ENCODE peak calls at places on chromosomes 3 and 15, in six cellular contexts. Q is brain microvascular endothelial cell, J is SK-N-DZ, R is KG1, Y is T-helper 17 cell, E is pancreas. L is an unnamed sample.
A peak's percentile ranks its signal among the peaks of the same experiment; 100 is the strongest.

GRCh38 chr15:92650256-92650655 is 5.3 kb downstream of the FAM174B start:
- DNase-seq in Q (peak; percentile 15), J (no peak), R (no peak), Y (no peak), E (no peak), L (no peak)

GRCh38 chr15:96390986-96391385 is 60.5 kb downstream of the NR2F2 start:
- DNase-seq in Q (no peak), J (no peak), R (no peak), Y (no peak), E (no peak), L (no peak)

GRCh38 chr3:71515640-71516383 is 67.7 kb downstream of the FOXP1 start:
- DNase-seq in Q (no peak), J (no peak), R (no peak), Y (no peak), E (no peak), L (no peak)

GRCh38 chr3:52291508-52292181 is 4.0 kb downstream of the GLYCTK start:
- DNase-seq in Q (no peak), J (no peak), R (no peak), Y (no peak), E (peak; percentile 59), L (no peak)

GRCh38 chr3:46994801-46995731 is 15.6 kb downstream of the NBEAL2 start:
- DNase-seq in Q (no peak), J (no peak), R (no peak), Y (no peak), E (peak; percentile 50), L (no peak)

GRCh38 chr15:88194162-88194561 is 62.4 kb downstream of the NTRK3 start:
- DNase-seq in Q (no peak), J (no peak), R (no peak), Y (no peak), E (no peak), L (no peak)

GRCh38 chr15:89395996-89396395 is 61.4 kb upstream of the POLG start:
- DNase-seq in Q (no peak), J (no peak), R (peak; percentile 25), Y (no peak), E (no peak), L (no peak)

GRCh38 chr3:13879946-13880810 is at the start of gene WNT7A:
- DNase-seq in Q (no peak), J (no peak), R (no peak), Y (peak; percentile 67), E (peak; percentile 76), L (no peak)

GRCh38 chr3:49351521-49352011 is 6.6 kb downstream of the GPX1 start:
- DNase-seq in Q (peak; percentile 84), J (no peak), R (peak; percentile 37), Y (no peak), E (no peak), L (no peak)

GRCh38 chr3:31232049-31233040 is 300.4 kb upstream of the STT3B start:
- DNase-seq in Q (no peak), J (no peak), R (peak; percentile 86), Y (no peak), E (no peak), L (no peak)

GRCh38 chr3:132164469-132165092 is 129.8 kb upstream of the CPNE4 start:
- DNase-seq in Q (peak; percentile 7), J (no peak), R (no peak), Y (no peak), E (no peak), L (no peak)

GRCh38 chr3:10289077-10289476 is 3.7 kb downstream of the GHRL start:
- DNase-seq in Q (no peak), J (no peak), R (no peak), Y (no peak), E (no peak), L (no peak)

GRCh38 chr3:14522768-14523167 is 17.4 kb downstream of the GRIP2 start:
- DNase-seq in Q (no peak), J (no peak), R (no peak), Y (no peak), E (peak; percentile 47), L (no peak)

GRCh38 chr15:66896611-66897010 is 168.8 kb upstream of the SMAD3 start:
- DNase-seq in Q (no peak), J (no peak), R (no peak), Y (no peak), E (no peak), L (no peak)

GRCh38 chr15:85727068-85727467 is 67.7 kb downstream of the KLHL25 start:
- DNase-seq in Q (no peak), J (no peak), R (no peak), Y (no peak), E (no peak), L (no peak)

GRCh38 chr15:52186651-52187486 is 4.3 kb downstream of the GNB5 start:
- DNase-seq in Q (no peak), J (peak; percentile 70), R (no peak), Y (no peak), E (no peak), L (no peak)

GRCh38 chr15:77456746-77457618 is 36.3 kb downstream of the HMG20A start:
- DNase-seq in Q (no peak), J (no peak), R (no peak), Y (no peak), E (no peak), L (no peak)

GRCh38 chr15:67114846-67115521 is 49.6 kb downstream of the SMAD3 start:
- DNase-seq in Q (no peak), J (no peak), R (no peak), Y (no peak), E (no peak), L (no peak)

GRCh38 chr3:78496458-78496857 is 1271.3 kb downstream of the ROBO1 start:
- DNase-seq in Q (no peak), J (no peak), R (no peak), Y (no peak), E (no peak), L (no peak)

GRCh38 chr3:185063431-185063830 is 89.4 kb downstream of the C3orf70 start:
- DNase-seq in Q (no peak), J (no peak), R (no peak), Y (no peak), E (no peak), L (no peak)

GRCh38 chr3:45987368-45988099 is 8.1 kb downstream of the FYCO1 start:
- DNase-seq in Q (no peak), J (no peak), R (no peak), Y (no peak), E (no peak), L (no peak)

GRCh38 chr15:68203956-68204355 is 1.2 kb downstream of the CALML4 start:
- DNase-seq in Q (no peak), J (no peak), R (no peak), Y (no peak), E (no peak), L (peak; percentile 23)

GRCh38 chr15:98174286-98174685 is 213.8 kb downstream of the ARRDC4 start:
- DNase-seq in Q (no peak), J (no peak), R (no peak), Y (no peak), E (no peak), L (no peak)

GRCh38 chr3:18046531-18046930 is 304.1 kb upstream of the TBC1D5 start:
- DNase-seq in Q (no peak), J (no peak), R (no peak), Y (no peak), E (no peak), L (no peak)